ENCODE peak calls at places on chromosome 1, in six cellular contexts. One of them, this sample, is unnamed.

GRCh38 chr1:184116287-184116686 is 64.8 kb downstream of the TSEN15 start:
- DNase-seq in PC-3: no peak
- DNase-seq in neural progenitor cell: peak
- DNase-seq in HCT116: no peak
- DNase-seq in MM.1S: no peak
- DNase-seq in SK-N-SH: no peak
- DNase-seq in this sample: no peak

GRCh38 chr1:78318011-78318410 is 172.8 kb upstream of the PTGFR start:
- DNase-seq in PC-3: no peak
- DNase-seq in neural progenitor cell: no peak
- DNase-seq in HCT116: no peak
- DNase-seq in MM.1S: no peak
- DNase-seq in SK-N-SH: no peak
- DNase-seq in this sample: no peak

GRCh38 chr1:209755926-209756607 is at the start of gene TRAF3IP3:
- DNase-seq in PC-3: no peak
- DNase-seq in neural progenitor cell: no peak
- DNase-seq in HCT116: no peak
- DNase-seq in MM.1S: peak
- DNase-seq in SK-N-SH: no peak
- DNase-seq in this sample: no peak

GRCh38 chr1:55585402-55585792 is 370.2 kb upstream of the USP24 start:
- DNase-seq in PC-3: no peak
- DNase-seq in neural progenitor cell: no peak
- DNase-seq in HCT116: no peak
- DNase-seq in MM.1S: no peak
- DNase-seq in SK-N-SH: no peak
- DNase-seq in this sample: no peak

GRCh38 chr1:167997037-167997575 is 60.2 kb upstream of the MPC2 start:
- DNase-seq in PC-3: peak
- DNase-seq in neural progenitor cell: no peak
- DNase-seq in HCT116: no peak
- DNase-seq in MM.1S: no peak
- DNase-seq in SK-N-SH: no peak
- DNase-seq in this sample: no peak

GRCh38 chr1:230749150-230749549 is 2.0 kb downstream of the CAPN9 start:
- DNase-seq in PC-3: no peak
- DNase-seq in neural progenitor cell: no peak
- DNase-seq in HCT116: no peak
- DNase-seq in MM.1S: no peak
- DNase-seq in SK-N-SH: no peak
- DNase-seq in this sample: no peak

GRCh38 chr1:160137216-160137862 is 14.1 kb upstream of the ATP1A4 start:
- DNase-seq in PC-3: no peak
- DNase-seq in neural progenitor cell: no peak
- DNase-seq in HCT116: no peak
- DNase-seq in MM.1S: no peak
- DNase-seq in SK-N-SH: no peak
- DNase-seq in this sample: no peak

GRCh38 chr1:181430015-181430657 is 53.2 kb upstream of the CACNA1E start:
- DNase-seq in PC-3: no peak
- DNase-seq in neural progenitor cell: no peak
- DNase-seq in HCT116: no peak
- DNase-seq in MM.1S: no peak
- DNase-seq in SK-N-SH: no peak
- DNase-seq in this sample: no peak

GRCh38 chr1:197519741-197520334 is 251.8 kb downstream of the CRB1 start:
- DNase-seq in PC-3: peak
- DNase-seq in neural progenitor cell: peak
- DNase-seq in HCT116: peak
- DNase-seq in MM.1S: peak
- DNase-seq in SK-N-SH: no peak
- DNase-seq in this sample: peak

GRCh38 chr1:110383311-110383990 is 7.4 kb downstream of the SLC16A4 start:
- DNase-seq in PC-3: peak
- DNase-seq in neural progenitor cell: no peak
- DNase-seq in HCT116: no peak
- DNase-seq in MM.1S: no peak
- DNase-seq in SK-N-SH: no peak
- DNase-seq in this sample: peak

GRCh38 chr1:198117267-198117666 is 39.5 kb upstream of the NEK7 start:
- DNase-seq in PC-3: no peak
- DNase-seq in neural progenitor cell: no peak
- DNase-seq in HCT116: no peak
- DNase-seq in MM.1S: no peak
- DNase-seq in SK-N-SH: no peak
- DNase-seq in this sample: peak

GRCh38 chr1:168390261-168390660 is 109.6 kb downstream of the TBX19 start:
- DNase-seq in PC-3: peak
- DNase-seq in neural progenitor cell: no peak
- DNase-seq in HCT116: no peak
- DNase-seq in MM.1S: no peak
- DNase-seq in SK-N-SH: no peak
- DNase-seq in this sample: no peak

GRCh38 chr1:30743584-30744059 is 14.0 kb downstream of the LAPTM5 start:
- DNase-seq in PC-3: no peak
- DNase-seq in neural progenitor cell: no peak
- DNase-seq in HCT116: no peak
- DNase-seq in MM.1S: peak
- DNase-seq in SK-N-SH: no peak
- DNase-seq in this sample: no peak

GRCh38 chr1:71737768-71738167 is 544.6 kb downstream of the NEGR1 start:
- DNase-seq in PC-3: no peak
- DNase-seq in neural progenitor cell: peak
- DNase-seq in HCT116: no peak
- DNase-seq in MM.1S: no peak
- DNase-seq in SK-N-SH: no peak
- DNase-seq in this sample: no peak

GRCh38 chr1:6414443-6414844 is 5.3 kb downstream of the HES2 start:
- DNase-seq in PC-3: peak
- DNase-seq in neural progenitor cell: peak
- DNase-seq in HCT116: peak
- DNase-seq in MM.1S: peak
- DNase-seq in SK-N-SH: peak
- DNase-seq in this sample: peak

GRCh38 chr1:77413541-77414335 is 131.9 kb downstream of the AK5 start:
- DNase-seq in PC-3: no peak
- DNase-seq in neural progenitor cell: no peak
- DNase-seq in HCT116: no peak
- DNase-seq in MM.1S: no peak
- DNase-seq in SK-N-SH: no peak
- DNase-seq in this sample: no peak

GRCh38 chr1:119674110-119674509 is 26.0 kb upstream of the ZNF697 start:
- DNase-seq in PC-3: peak
- DNase-seq in neural progenitor cell: peak
- DNase-seq in HCT116: no peak
- DNase-seq in MM.1S: no peak
- DNase-seq in SK-N-SH: no peak
- DNase-seq in this sample: peak

GRCh38 chr1:169047074-169047473 is 59.4 kb upstream of the ATP1B1 start:
- DNase-seq in PC-3: no peak
- DNase-seq in neural progenitor cell: no peak
- DNase-seq in HCT116: no peak
- DNase-seq in MM.1S: no peak
- DNase-seq in SK-N-SH: no peak
- DNase-seq in this sample: no peak

GRCh38 chr1:230301820-230302219 is 124.3 kb downstream of the PGBD5 start:
- DNase-seq in PC-3: no peak
- DNase-seq in neural progenitor cell: no peak
- DNase-seq in HCT116: no peak
- DNase-seq in MM.1S: no peak
- DNase-seq in SK-N-SH: no peak
- DNase-seq in this sample: no peak

GRCh38 chr1:203911806-203912205 is 50.4 kb downstream of the SNRPE start:
- DNase-seq in PC-3: no peak
- DNase-seq in neural progenitor cell: no peak
- DNase-seq in HCT116: no peak
- DNase-seq in MM.1S: no peak
- DNase-seq in SK-N-SH: no peak
- DNase-seq in this sample: peak

GRCh38 chr1:202189012-202189790 is 4.4 kb upstream of the LGR6 start:
- DNase-seq in PC-3: peak
- DNase-seq in neural progenitor cell: peak
- DNase-seq in HCT116: no peak
- DNase-seq in MM.1S: peak
- DNase-seq in SK-N-SH: peak
- DNase-seq in this sample: peak

GRCh38 chr1:77889671-77890070 is 1.2 kb downstream of the NEXN start:
- DNase-seq in PC-3: peak
- DNase-seq in neural progenitor cell: no peak
- DNase-seq in HCT116: no peak
- DNase-seq in MM.1S: no peak
- DNase-seq in SK-N-SH: no peak
- DNase-seq in this sample: peak

GRCh38 chr1:147673401-147673800 is 3.1 kb upstream of the ACP6 start:
- DNase-seq in PC-3: peak
- DNase-seq in neural progenitor cell: no peak
- DNase-seq in HCT116: no peak
- DNase-seq in MM.1S: no peak
- DNase-seq in SK-N-SH: no peak
- DNase-seq in this sample: peak

GRCh38 chr1:147673816-147674215 is 3.5 kb upstream of the ACP6 start:
- DNase-seq in PC-3: no peak
- DNase-seq in neural progenitor cell: no peak
- DNase-seq in HCT116: no peak
- DNase-seq in MM.1S: no peak
- DNase-seq in SK-N-SH: no peak
- DNase-seq in this sample: peak

GRCh38 chr1:147676306-147677085 is 6.2 kb upstream of the ACP6 start:
- DNase-seq in PC-3: peak
- DNase-seq in neural progenitor cell: no peak
- DNase-seq in HCT116: no peak
- DNase-seq in MM.1S: no peak
- DNase-seq in SK-N-SH: no peak
- DNase-seq in this sample: peak
- TF ChIP-seq EZH2phosphoT487 in PC-3: no peak
- TF ChIP-seq EZH2phosphoT487 in neural progenitor cell: no peak
- TF ChIP-seq EZH2phosphoT487 in HCT116: no peak
- TF ChIP-seq EZH2phosphoT487 in MM.1S: no peak
- TF ChIP-seq EZH2phosphoT487 in SK-N-SH: no peak
- TF ChIP-seq EZH2phosphoT487 in this sample: no peak

GRCh38 chr1:67673468-67674201 is 11.4 kb upstream of the GADD45A start:
- DNase-seq in PC-3: no peak
- DNase-seq in neural progenitor cell: no peak
- DNase-seq in HCT116: no peak
- DNase-seq in MM.1S: no peak
- DNase-seq in SK-N-SH: no peak
- DNase-seq in this sample: no peak

GRCh38 chr1:67675800-67676199 is 9.2 kb upstream of the GADD45A start:
- DNase-seq in PC-3: no peak
- DNase-seq in neural progenitor cell: no peak
- DNase-seq in HCT116: no peak
- DNase-seq in MM.1S: peak
- DNase-seq in SK-N-SH: no peak
- DNase-seq in this sample: peak

GRCh38 chr1:67676946-67677345 is 8.1 kb upstream of the GADD45A start:
- DNase-seq in PC-3: no peak
- DNase-seq in neural progenitor cell: no peak
- DNase-seq in HCT116: no peak
- DNase-seq in MM.1S: no peak
- DNase-seq in SK-N-SH: no peak
- DNase-seq in this sample: no peak

GRCh38 chr1:67672260-67672803 is 12.7 kb upstream of the GADD45A start:
- DNase-seq in PC-3: peak
- DNase-seq in neural progenitor cell: no peak
- DNase-seq in HCT116: no peak
- DNase-seq in MM.1S: no peak
- DNase-seq in SK-N-SH: no peak
- DNase-seq in this sample: no peak

DNA sequence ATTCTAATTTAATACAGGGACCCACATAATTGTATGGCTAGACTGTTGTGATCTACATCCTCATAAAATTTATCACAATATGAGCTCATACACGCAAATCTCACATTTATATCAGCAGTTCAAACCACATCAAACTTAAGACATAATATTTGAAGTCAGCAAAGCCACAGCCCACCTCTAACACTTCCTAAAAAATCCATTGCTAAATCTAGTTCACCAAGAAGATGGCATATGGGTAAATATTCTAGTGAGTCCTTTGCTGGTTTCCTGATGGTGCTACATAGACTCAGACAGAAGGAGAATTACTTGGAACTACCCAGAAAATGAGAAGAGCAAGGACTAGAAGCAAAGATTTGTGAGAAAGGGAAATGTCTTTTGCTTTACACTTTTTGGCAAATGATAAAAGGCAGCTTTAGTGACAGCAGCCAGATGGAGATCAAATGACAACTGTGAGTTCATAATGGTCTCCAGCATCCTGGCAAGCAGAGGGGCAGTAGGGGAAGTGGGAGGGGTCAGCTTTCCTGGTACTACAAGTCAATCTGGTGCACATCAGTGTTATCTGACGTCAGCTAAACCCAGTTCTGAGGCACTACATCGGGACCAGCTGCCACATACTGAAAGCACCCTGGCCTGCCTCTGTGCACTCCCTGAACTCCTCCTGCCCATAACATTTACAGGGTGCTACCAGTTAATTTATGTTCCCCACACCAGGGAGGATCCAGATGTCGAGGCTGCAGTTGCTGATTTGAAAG is 10.6 kb upstream of the GADD45A start:
- DNase-seq in PC-3: no peak
- DNase-seq in neural progenitor cell: peak
- DNase-seq in HCT116: no peak
- DNase-seq in MM.1S: peak
- DNase-seq in SK-N-SH: peak
- DNase-seq in this sample: peak
- H3K9ac ChIP-seq in PC-3: no peak
- H3K9ac ChIP-seq in neural progenitor cell: no peak
- H3K9ac ChIP-seq in HCT116: no peak
- H3K9ac ChIP-seq in MM.1S: no peak
- H3K9ac ChIP-seq in SK-N-SH: no peak
- H3K9ac ChIP-seq in this sample: no peak

DNA sequence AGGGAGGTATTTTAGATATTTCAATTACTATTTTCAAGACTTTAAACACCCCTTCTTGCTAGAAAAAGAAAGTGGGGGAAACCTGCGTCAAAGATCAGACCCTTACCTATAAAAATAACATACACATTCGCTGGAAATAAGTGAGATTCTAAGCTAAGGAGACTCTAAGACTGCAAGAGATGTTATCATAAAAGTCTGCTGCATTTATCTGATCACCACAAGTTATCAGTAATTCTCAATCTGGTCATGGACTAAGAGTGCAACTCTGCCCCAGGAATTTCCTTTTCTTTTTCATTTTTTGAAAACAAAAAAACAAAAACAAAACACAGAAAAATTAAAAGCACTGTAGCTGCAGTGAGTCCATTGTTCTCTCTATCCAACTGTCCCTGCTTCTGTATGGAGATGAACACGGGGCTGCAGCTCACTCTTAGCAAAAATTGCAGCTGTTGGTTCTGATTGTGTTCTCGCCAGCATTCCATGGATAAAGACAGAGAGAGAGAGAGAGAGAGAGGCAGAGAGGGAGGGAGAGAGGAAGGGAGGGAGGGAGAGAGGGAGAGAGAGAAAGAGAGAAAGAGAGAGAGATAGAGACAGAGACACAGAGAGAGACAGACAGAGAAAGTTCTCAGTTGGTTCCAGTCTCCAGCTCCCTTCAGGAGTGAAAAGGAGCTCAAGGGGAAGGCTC is 14.1 kb downstream of the XKR8 start:
- DNase-seq in PC-3: no peak
- DNase-seq in neural progenitor cell: no peak
- DNase-seq in HCT116: no peak
- DNase-seq in MM.1S: no peak
- DNase-seq in SK-N-SH: no peak
- DNase-seq in this sample: no peak
- TF ChIP-seq EZH2phosphoT487 in PC-3: no peak
- TF ChIP-seq EZH2phosphoT487 in neural progenitor cell: no peak
- TF ChIP-seq EZH2phosphoT487 in HCT116: no peak
- TF ChIP-seq EZH2phosphoT487 in MM.1S: no peak
- TF ChIP-seq EZH2phosphoT487 in SK-N-SH: no peak
- TF ChIP-seq EZH2phosphoT487 in this sample: no peak

GRCh38 chr1:207941664-207942063 is 30.7 kb upstream of the CD34 start:
- DNase-seq in PC-3: no peak
- DNase-seq in neural progenitor cell: no peak
- DNase-seq in HCT116: no peak
- DNase-seq in MM.1S: no peak
- DNase-seq in SK-N-SH: peak
- DNase-seq in this sample: peak
- H3K9ac ChIP-seq in PC-3: no peak
- H3K9ac ChIP-seq in neural progenitor cell: no peak
- H3K9ac ChIP-seq in HCT116: no peak
- H3K9ac ChIP-seq in MM.1S: peak
- H3K9ac ChIP-seq in SK-N-SH: no peak
- H3K9ac ChIP-seq in this sample: no peak

This sample was measured in GM23248.